ENCODE peak calls at places on chromosome 1, in nine cellular contexts. N is transverse colon, V is hepatocyte, M is A549, P is heart right ventricle, G is mesenchymal stem cell, J is upper lobe of left lung, U is right atrium auricular region, D is K562. X is an unnamed sample. For H3K4me1, the result is how much of the 10 kb centered on the place peaks cover.

GRCh38 chr1:14653461-14653960 is 55.0 kb downstream of the KAZN start:
- DNase-seq in U (no peak), J (no peak), G (no peak), N (no peak), P (no peak), M (no peak), D (no peak), V (no peak), X (peak)

GRCh38 chr1:26829214-26829911 is 2.9 kb downstream of the ZDHHC18 start:
- DNase-seq in M (no peak), P (no peak), G (no peak), N (no peak), V (no peak), D (no peak), J (no peak), U (no peak), X (no peak)

GRCh38 chr1:226682841-226683800 is 56.0 kb downstream of the ITPKB start:
- DNase-seq in D (no peak), P (no peak), U (no peak), J (no peak), M (no peak), V (no peak), G (no peak), N (no peak), X (peak)

GRCh38 chr1:201551096-201551495 is 12.2 kb downstream of the NAV1 start:
- DNase-seq in D (no peak), P (no peak), G (no peak), U (no peak), M (no peak), N (no peak), J (no peak), V (no peak), X (no peak)

GRCh38 chr1:217274416-217274815 is 356.5 kb downstream of the GPATCH2 start:
- DNase-seq in U (no peak), M (no peak), D (no peak), G (peak), V (no peak), P (no peak), N (no peak), J (no peak), X (peak)

GRCh38 chr1:221315330-221315729 is 426.6 kb downstream of the DUSP10 start:
- DNase-seq in J (no peak), G (peak), D (no peak), M (no peak), N (no peak), V (no peak), P (no peak), U (no peak), X (peak)

GRCh38 chr1:95236784-95237575 is 3.0 kb downstream of the RWDD3 start:
- DNase-seq in N (no peak), J (no peak), M (no peak), G (no peak), P (no peak), U (no peak), V (no peak), D (no peak), X (no peak)

GRCh38 chr1:184276416-184276815 is 110.4 kb upstream of the C1orf21 start:
- DNase-seq in V (no peak), D (no peak), U (no peak), J (no peak), M (no peak), N (no peak), G (no peak), P (no peak), X (no peak)

GRCh38 chr1:236421022-236421421 is 26.9 kb downstream of the EDARADD start:
- DNase-seq in M (peak), J (no peak), D (peak), V (peak), N (no peak), U (peak), G (peak), P (no peak), X (no peak)

GRCh38 chr1:234926574-234927311 is 201.9 kb downstream of the TOMM20 start:
- DNase-seq in M (no peak), J (peak), U (peak), V (no peak), N (no peak), G (peak), D (no peak), P (no peak), X (no peak)

GRCh38 chr1:116850436-116850835 is 59.3 kb upstream of the PTGFRN start:
- DNase-seq in N (no peak), G (no peak), D (no peak), V (no peak), J (no peak), U (no peak), P (no peak), M (no peak), X (no peak)

GRCh38 chr1:43238991-43239469 is 30.8 kb upstream of the TMEM125 start:
- DNase-seq in D (no peak), M (no peak), U (peak), G (no peak), V (no peak), P (peak), J (no peak), N (no peak), X (no peak)

GRCh38 chr1:1085171-1085841 is 11.2 kb upstream of the RNF223 start:
- DNase-seq in U (no peak), G (no peak), P (no peak), D (no peak), N (peak), V (peak), J (peak), M (no peak), X (peak)

GRCh38 chr1:15153184-15153841 is at the start of gene TMEM51:
- DNase-seq in J (peak), D (peak), P (peak), M (peak), G (peak), V (peak), U (no peak), N (peak), X (peak)

GRCh38 chr1:92577251-92577895 is 90.6 kb upstream of the GFI1 start:
- DNase-seq in G (no peak), N (no peak), V (no peak), D (no peak), U (peak), M (no peak), P (peak), J (no peak), X (peak)

GRCh38 chr1:241782396-241782795 is 65.6 kb upstream of the EXO1 start:
- DNase-seq in N (no peak), P (no peak), U (no peak), G (no peak), M (no peak), V (no peak), J (no peak), D (peak), X (no peak)

GRCh38 chr1:199784127-199784526 is 243.4 kb upstream of the NR5A2 start:
- DNase-seq in G (peak), U (no peak), J (no peak), P (no peak), D (no peak), M (peak), V (no peak), N (no peak), X (no peak)

GRCh38 chr1:240618946-240619345 is 7.0 kb upstream of the GREM2 start:
- DNase-seq in N (no peak), J (no peak), P (no peak), G (no peak), U (no peak), D (no peak), M (no peak), V (no peak), X (no peak)

GRCh38 chr1:229753764-229754553 is 127.9 kb downstream of the URB2 start:
- DNase-seq in G (no peak), D (peak), J (no peak), P (no peak), M (no peak), N (peak), V (peak), U (no peak), X (peak)

GRCh38 chr1:93021539-93022134 is 57.4 kb upstream of the MTF2 start:
- DNase-seq in J (no peak), G (peak), V (peak), P (no peak), U (no peak), M (peak), D (peak), N (no peak), X (no peak)

GRCh38 chr1:62318756-62319544 is at the start of gene KANK4:
- DNase-seq in D (no peak), M (no peak), U (no peak), V (peak), N (peak), G (no peak), P (no peak), J (peak), X (no peak)

GRCh38 chr1:213399695-213400094 is 348.7 kb downstream of the RPS6KC1 start:
- DNase-seq in U (no peak), N (no peak), G (no peak), V (no peak), D (no peak), P (no peak), J (no peak), M (no peak), X (no peak)

DNA sequence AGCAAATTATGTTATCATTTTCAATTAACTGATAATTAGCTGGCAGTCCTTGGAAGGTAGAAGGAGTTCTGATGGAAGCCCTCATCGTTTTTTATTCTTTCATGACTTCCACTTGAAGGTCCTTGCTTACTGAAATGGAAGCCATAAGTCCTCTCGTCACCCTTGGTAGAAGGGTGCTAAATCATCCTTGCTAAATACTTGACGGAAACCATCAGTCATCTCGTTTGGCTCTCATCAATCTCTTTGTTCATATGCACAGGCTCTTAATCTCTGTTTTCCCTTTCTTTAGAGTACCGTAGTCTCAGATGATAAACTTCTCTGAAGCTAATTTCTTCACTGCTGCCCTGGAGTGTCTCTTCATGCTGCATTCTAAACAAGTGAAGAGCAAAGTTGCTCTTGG is 34.5 kb downstream of the UCK2 start:
- DNase-seq in J (no peak), N (no peak), U (no peak), G (no peak), M (no peak), D (no peak), V (no peak), P (no peak), X (no peak)
- H3K4me1 ChIP-seq in J (under half), N (under half), U (under half), G (under half), M (under half), D (under half), V (under half), P (under half), X (under half)

GRCh38 chr1:45908613-45909140 is 105.3 kb downstream of the MAST2 start:
- DNase-seq in D (no peak), G (no peak), U (no peak), V (no peak), J (no peak), M (no peak), N (no peak), P (no peak), X (no peak)

GRCh38 chr1:45911634-45912033 is 108.2 kb downstream of the MAST2 start:
- DNase-seq in J (no peak), N (no peak), U (no peak), M (no peak), V (no peak), P (no peak), G (no peak), D (no peak), X (no peak)

DNA sequence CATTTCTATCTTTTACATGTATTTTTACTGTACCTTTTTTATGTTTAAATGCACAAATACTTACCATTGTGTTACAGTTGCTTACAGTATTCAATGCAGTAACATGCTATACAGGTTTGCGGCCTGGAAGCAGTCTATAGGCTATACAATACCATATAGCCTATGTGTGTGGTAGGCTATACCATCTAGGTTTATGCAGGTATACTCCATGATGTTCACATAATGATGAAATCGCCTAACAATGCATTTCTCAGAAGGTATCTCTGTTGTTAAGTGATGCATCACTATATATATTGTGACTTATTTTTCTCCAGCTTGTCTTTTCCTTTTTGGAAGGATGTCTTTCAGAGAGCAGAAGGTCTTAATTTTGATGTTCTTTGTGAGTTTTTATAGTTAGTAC is 103.5 kb downstream of the MAST2 start:
- DNase-seq in J (no peak), D (no peak), P (no peak), V (no peak), M (no peak), G (no peak), N (no peak), U (no peak), X (no peak)
- H3K4me3 ChIP-seq in J (no peak), D (no peak), P (no peak), V (no peak), M (no peak), G (no peak), N (no peak), U (no peak), X (no peak)

DNA sequence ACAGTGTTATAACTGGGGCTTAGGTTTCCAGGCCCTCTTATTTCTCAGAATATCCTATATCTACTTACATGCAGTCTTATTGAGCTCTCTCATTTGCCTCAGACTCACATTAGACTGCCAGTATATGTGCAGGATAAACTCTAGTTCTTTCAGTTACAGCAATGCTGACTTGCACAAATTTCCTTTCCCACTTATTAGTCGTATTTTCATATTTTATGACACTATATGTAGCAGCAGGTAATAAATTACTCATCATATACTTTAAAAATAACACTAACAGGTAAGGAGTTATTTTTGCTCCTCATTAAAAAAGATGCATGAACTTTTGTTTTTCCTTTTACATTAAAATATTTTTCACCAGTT is 65.7 kb downstream of the GADD45A start:
- DNase-seq in M (no peak), G (no peak), V (no peak), N (no peak), J (no peak), D (no peak), P (no peak), U (no peak), X (no peak)
- H3K4me1 ChIP-seq in M (half or more), G (under half), V (under half), N (under half), J (under half), D (half or more), P (half or more), U (under half), X (half or more)

GRCh38 chr1:61051455-61052392 is 30.6 kb upstream of the NFIA start:
- DNase-seq in N (no peak), V (no peak), J (peak), M (no peak), U (peak), G (peak), P (peak), D (peak), X (peak)
- H3K4me3 ChIP-seq in N (peak), V (no peak), J (peak), M (peak), U (peak), G (no peak), P (peak), D (peak), X (peak)